ENCODE peak calls at places on chromosomes 2 and 18, in seven cellular contexts. V is HTR-8/SVneo, E is Daoy, D is HEK293T, N is NCI-H1694 treated with DMSO at 0.1 percent for 48 hours, Y is left kidney, J is T follicular helper cell. B is an unnamed sample.

GRCh38 chr2:70190086-70190412 is 770 bp downstream of the C2orf42 start:
- DNase-seq in V (no peak), E (no peak), D (peak), N (no peak), Y (no peak), J (peak), B (peak)

GRCh38 chr2:45937990-45938389 is 286.5 kb downstream of the PRKCE start:
- DNase-seq in V (no peak), E (no peak), D (no peak), N (no peak), Y (no peak), J (no peak), B (no peak)

GRCh38 chr2:162072976-162073775 is 839 bp downstream of the DPP4 start:
- DNase-seq in V (no peak), E (no peak), D (peak), N (no peak), Y (peak), J (peak), B (peak)

GRCh38 chr2:162732946-162733698 is 105.4 kb downstream of the KCNH7 start:
- DNase-seq in V (no peak), E (peak), D (no peak), N (no peak), Y (peak), J (no peak), B (no peak)

GRCh38 chr2:42337356-42337820 is 23.6 kb downstream of the COX7A2L start:
- DNase-seq in V (no peak), E (no peak), D (no peak), N (no peak), Y (no peak), J (no peak), B (no peak)

GRCh38 chr2:88059979-88060906 is 4.7 kb upstream of the KRCC1 start:
- DNase-seq in V (peak), E (peak), D (peak), N (peak), Y (peak), J (no peak), B (no peak)

GRCh38 chr2:240319221-240319854 is 116.1 kb upstream of the GPC1 start:
- DNase-seq in V (no peak), E (no peak), D (no peak), N (no peak), Y (no peak), J (no peak), B (no peak)

GRCh38 chr2:237299897-237300296 is 114.1 kb downstream of the COL6A3 start:
- DNase-seq in V (peak), E (peak), D (no peak), N (peak), Y (peak), J (no peak), B (no peak)

GRCh38 chr2:239326831-239327535 is 73.8 kb downstream of the HDAC4 start:
- DNase-seq in V (no peak), E (peak), D (no peak), N (no peak), Y (no peak), J (peak), B (peak)

GRCh38 chr18:12839526-12840196 is 44.4 kb downstream of the PTPN2 start:
- DNase-seq in V (no peak), E (no peak), D (no peak), N (no peak), Y (no peak), J (no peak), B (no peak)

GRCh38 chr2:46982356-46983064 is 66.9 kb upstream of the MCFD2 start:
- DNase-seq in V (no peak), E (no peak), D (no peak), N (no peak), Y (no peak), J (no peak), B (no peak)

GRCh38 chr2:50591021-50591420 is 440.9 kb downstream of the NRXN1 start:
- DNase-seq in V (no peak), E (no peak), D (no peak), N (no peak), Y (no peak), J (no peak), B (no peak)

GRCh38 chr2:156087875-156088274 is 244.6 kb downstream of the NR4A2 start:
- DNase-seq in V (no peak), E (no peak), D (no peak), N (no peak), Y (peak), J (no peak), B (no peak)

GRCh38 chr2:160431441-160431840 is 62.2 kb downstream of the RBMS1 start:
- DNase-seq in V (no peak), E (no peak), D (no peak), N (no peak), Y (no peak), J (no peak), B (no peak)

GRCh38 chr2:39723497-39723896 is 55.6 kb downstream of the THUMPD2 start:
- DNase-seq in V (no peak), E (no peak), D (no peak), N (no peak), Y (peak), J (no peak), B (no peak)

GRCh38 chr2:176827269-176827668 is 385.3 kb upstream of the HNRNPA3 start:
- DNase-seq in V (no peak), E (no peak), D (no peak), N (no peak), Y (peak), J (no peak), B (no peak)

GRCh38 chr2:67234443-67234842 is 162.7 kb upstream of the ETAA1 start:
- DNase-seq in V (no peak), E (no peak), D (peak), N (peak), Y (peak), J (no peak), B (no peak)

GRCh38 chr2:234304945-234305344 is 191.9 kb downstream of the ARL4C start:
- DNase-seq in V (peak), E (peak), D (no peak), N (no peak), Y (no peak), J (no peak), B (no peak)

GRCh38 chr2:105812180-105813044 is 67.7 kb downstream of the NCK2 start:
- DNase-seq in V (no peak), E (peak), D (no peak), N (peak), Y (peak), J (no peak), B (no peak)

GRCh38 chr2:5694016-5694690 is 2.0 kb downstream of the SOX11 start:
- DNase-seq in V (no peak), E (peak), D (no peak), N (peak), Y (peak), J (no peak), B (no peak)

GRCh38 chr2:11370377-11371098 is 26.1 kb upstream of the ROCK2 start:
- DNase-seq in V (no peak), E (peak), D (no peak), N (peak), Y (peak), J (no peak), B (no peak)

GRCh38 chr2:129253461-129253812 is 726.0 kb upstream of the RAB6C start:
- DNase-seq in V (no peak), E (no peak), D (peak), N (peak), Y (peak), J (no peak), B (no peak)

GRCh38 chr2:20012282-20013060 is at the start of gene MATN3:
- DNase-seq in V (peak), E (peak), D (peak), N (no peak), Y (peak), J (no peak), B (no peak)

GRCh38 chr2:86747708-86748627 is 27.9 kb downstream of the RMND5A start:
- DNase-seq in V (no peak), E (peak), D (no peak), N (no peak), Y (no peak), J (no peak), B (no peak)

GRCh38 chr2:71154798-71155197 is 24.4 kb downstream of the MPHOSPH10 start:
- DNase-seq in V (peak), E (peak), D (peak), N (no peak), Y (no peak), J (no peak), B (no peak)

GRCh38 chr18:49227456-49227855 is 233.0 kb downstream of the DYM start:
- DNase-seq in V (no peak), E (peak), D (no peak), N (no peak), Y (no peak), J (no peak), B (no peak)

GRCh38 chr2:184113691-184114403 is 484.5 kb upstream of the ZNF804A start:
- DNase-seq in V (no peak), E (no peak), D (no peak), N (no peak), Y (peak), J (no peak), B (no peak)

GRCh38 chr2:24912523-24912922 is 7.5 kb downstream of the ADCY3 start:
- DNase-seq in V (no peak), E (no peak), D (no peak), N (no peak), Y (no peak), J (no peak), B (no peak)

GRCh38 chr2:151945602-151946001 is 117.4 kb upstream of the ARL5A start:
- DNase-seq in V (no peak), E (no peak), D (no peak), N (no peak), Y (no peak), J (no peak), B (no peak)